ENCODE peak calls at places on chromosomes 3 and 15, in six cellular contexts. Z is IMR-90, C is mesendoderm, E is mesenchymal stem cell, U is neuronal stem cell, D is H9. L is an unnamed sample.

GRCh38 chr3:155416500-155417118 is 123.1 kb upstream of the STRIT1 start:
- DNase-seq in D (no peak), E (peak; percentile 40), C (no peak), U (no peak), Z (peak; percentile 46), L (no peak)

GRCh38 chr3:66582721-66583141 is 81.9 kb upstream of the LRIG1 start:
- DNase-seq in D (no peak), U (no peak), E (no peak), Z (no peak), C (no peak), L (no peak)

GRCh38 chr3:157363393-157363792 is 73.3 kb upstream of the PTX3 start:
- DNase-seq in U (no peak), E (no peak), D (no peak), C (no peak), Z (no peak), L (no peak)

GRCh38 chr15:60718661-60719069 is 239.7 kb upstream of the ICE2 start:
- DNase-seq in E (no peak), U (no peak), D (no peak), Z (no peak), C (no peak), L (no peak)

GRCh38 chr3:86996261-86996955 is 5.5 kb upstream of the VGLL3 start:
- DNase-seq in C (peak; percentile 37), E (peak; percentile 27), D (no peak), Z (peak; percentile 25), U (no peak), L (no peak)

GRCh38 chr15:71374607-71375352 is 259.5 kb downstream of the THSD4 start:
- DNase-seq in E (peak; percentile 77), D (no peak), Z (peak; percentile 82), U (no peak), C (no peak), L (no peak)

GRCh38 chr3:45819543-45819942 is 22.4 kb downstream of the LZTFL1 start:
- DNase-seq in U (no peak), Z (peak; percentile 84), E (no peak), C (no peak), D (no peak), L (no peak)

GRCh38 chr15:59687831-59688230 is 1.3 kb downstream of the BNIP2 start:
- DNase-seq in C (no peak), E (peak; percentile 61), U (no peak), Z (peak; percentile 44), D (no peak), L (no peak)

GRCh38 chr3:119194237-119195150 is 21.1 kb downstream of the UPK1B start:
- DNase-seq in C (no peak), U (no peak), D (no peak), E (no peak), Z (peak; percentile 67), L (no peak)

GRCh38 chr15:90934949-90935751 is at the start of gene UNC45A:
- DNase-seq in U (peak; percentile 88), D (peak; percentile 95), C (peak; percentile 95), E (peak; percentile 89), Z (peak; percentile 77), L (peak; percentile 79)

GRCh38 chr3:185502987-185503386 is 4.2 kb upstream of the TMEM41A start:
- DNase-seq in E (no peak), D (no peak), U (no peak), C (no peak), Z (no peak), L (no peak)

GRCh38 chr3:171531716-171532115 is 71.5 kb upstream of the TNIK start:
- DNase-seq in U (no peak), D (no peak), Z (no peak), E (no peak), C (no peak), L (no peak)

GRCh38 chr3:45064512-45065372 is 38.6 kb downstream of the CLEC3B start:
- DNase-seq in C (no peak), D (no peak), E (peak; percentile 97), Z (peak; percentile 94), U (no peak), L (no peak)

GRCh38 chr3:123318374-123318773 is 116.6 kb downstream of the SEC22A start:
- DNase-seq in Z (no peak), D (no peak), U (no peak), C (no peak), E (no peak), L (no peak)

GRCh38 chr3:184761120-184761841 is 49.4 kb upstream of the MAGEF1 start:
- DNase-seq in D (peak; percentile 24), E (no peak), U (no peak), C (no peak), Z (peak; percentile 85), L (no peak)

GRCh38 chr15:40932146-40932545 is 3.0 kb downstream of the DLL4 start:
- DNase-seq in E (no peak), Z (no peak), U (no peak), D (no peak), C (no peak), L (no peak)

GRCh38 chr15:66558271-66558670 is 7.5 kb downstream of the LCTL start:
- DNase-seq in U (no peak), D (no peak), C (no peak), E (no peak), Z (no peak), L (no peak)

GRCh38 chr15:66560856-66561525 is 4.8 kb downstream of the LCTL start:
- DNase-seq in E (no peak), U (no peak), C (no peak), Z (no peak), D (no peak), L (no peak)

GRCh38 chr15:66555685-66556084 is 10.1 kb downstream of the LCTL start:
- DNase-seq in Z (no peak), E (no peak), D (no peak), U (no peak), C (no peak), L (no peak)
- H2BK15ac ChIP-seq in Z (no peak overlapping the region), E (no peak overlapping the region), D (no peak overlapping the region), U (no peak overlapping the region), C (no peak overlapping the region), L (no peak overlapping the region)

GRCh38 chr3:51686512-51687215 is 15.6 kb downstream of the TEX264 start:
- DNase-seq in D (peak; percentile 53), U (no peak), C (peak; percentile 56), E (peak; percentile 7), Z (peak; percentile 8), L (no peak)
- H2BK15ac ChIP-seq in D (no peak overlapping the region), U (no peak overlapping the region), C (no peak overlapping the region), E (no peak overlapping the region), Z (no peak overlapping the region), L (no peak overlapping the region)

DNA sequence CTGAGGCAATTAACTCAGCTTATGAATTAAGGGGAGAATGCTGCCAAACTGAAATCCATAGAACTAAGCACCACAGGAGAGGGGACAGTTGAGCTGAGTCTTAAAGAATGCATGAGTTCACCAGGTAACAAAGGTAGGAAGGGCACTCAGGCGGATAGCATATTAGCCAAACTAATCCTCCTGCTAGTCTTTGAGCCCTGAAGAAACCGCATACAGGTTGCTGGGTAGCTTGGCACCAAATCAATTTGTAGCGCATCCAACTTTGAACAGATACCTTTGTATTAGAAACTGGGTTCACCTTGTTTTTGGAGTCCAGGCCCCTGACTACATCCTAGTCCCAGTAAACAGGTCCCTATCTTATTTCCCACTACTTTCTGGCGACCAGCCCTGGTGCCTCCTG is 93.7 kb downstream of the FRMD4B start:
- DNase-seq in E (no peak), Z (no peak), D (no peak), C (peak; percentile 62), U (no peak), L (no peak)
- H2BK15ac ChIP-seq in E (no peak overlapping the region), Z (no peak overlapping the region), D (no peak overlapping the region), C (no peak overlapping the region), U (no peak overlapping the region), L (no peak overlapping the region)

DNA sequence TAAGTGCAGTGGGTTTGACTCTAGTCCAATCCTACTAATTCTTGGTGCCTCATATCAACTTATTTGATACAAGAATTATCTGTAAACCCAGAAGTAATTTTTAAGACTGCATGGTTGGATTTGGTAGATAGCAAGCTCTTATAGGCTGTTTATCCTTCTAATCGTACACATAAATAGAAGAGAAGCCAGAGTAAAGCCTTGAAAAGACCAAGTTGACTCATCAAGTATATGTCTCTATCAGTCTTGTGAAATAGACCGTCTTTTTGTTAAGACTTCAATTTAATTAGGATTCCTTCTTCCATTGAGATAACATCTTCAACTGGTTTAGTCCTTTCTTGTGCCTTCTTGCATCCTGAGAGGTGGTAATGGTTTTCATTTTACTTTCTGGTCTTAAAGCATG is 265.5 kb upstream of the CDIN1 start:
- DNase-seq in E (peak; percentile 56), C (peak; percentile 2), U (no peak), Z (no peak), D (no peak), L (no peak)
- H2BK15ac ChIP-seq in E (no peak overlapping the region), C (no peak overlapping the region), U (no peak overlapping the region), Z (no peak overlapping the region), D (no peak overlapping the region), L (no peak overlapping the region)